ENCODE peak calls at places on chromosomes 5 and 9, in ten cellular contexts. A, U, Z, D, G, F, Q, Y, C and X are unnamed samples.

GRCh38 chr5:163350083-163350482 is 87.3 kb upstream of the CCNG1 start:
- DNase-seq in A (no peak), U (no peak), Z (no peak), D (no peak), G (no peak), F (no peak), Q (peak), Y (no peak), C (no peak), X (no peak)

GRCh38 chr9:99023831-99024230 is 80.1 kb downstream of the COL15A1 start:
- DNase-seq in A (peak), U (no peak), Z (no peak), D (no peak), G (no peak), F (peak), Q (peak), Y (peak), C (peak), X (peak)

GRCh38 chr9:124040935-124041816 is 29.6 kb downstream of the LHX2 start:
- DNase-seq in A (no peak), U (no peak), Z (peak), D (peak), G (no peak), F (peak), Q (no peak), Y (peak), C (peak), X (peak)

GRCh38 chr9:132439153-132439552 is 29.1 kb downstream of the CFAP77 start:
- DNase-seq in A (no peak), U (no peak), Z (no peak), D (no peak), G (no peak), F (no peak), Q (no peak), Y (no peak), C (no peak), X (no peak)

GRCh38 chr5:10145922-10146321 is 103.8 kb downstream of the ATPSCKMT start:
- DNase-seq in A (no peak), U (no peak), Z (no peak), D (no peak), G (peak), F (no peak), Q (peak), Y (no peak), C (no peak), X (no peak)

GRCh38 chr5:76384705-76385104 is 18.4 kb upstream of the IQGAP2 start:
- DNase-seq in A (no peak), U (no peak), Z (no peak), D (no peak), G (no peak), F (no peak), Q (no peak), Y (no peak), C (no peak), X (no peak)

GRCh38 chr9:6945871-6946270 is 188.1 kb downstream of the KDM4C start:
- DNase-seq in A (no peak), U (no peak), Z (no peak), D (no peak), G (no peak), F (no peak), Q (no peak), Y (no peak), C (no peak), X (no peak)

GRCh38 chr9:15115702-15116639 is 191.0 kb downstream of the TTC39B start:
- DNase-seq in A (no peak), U (no peak), Z (peak), D (no peak), G (no peak), F (no peak), Q (no peak), Y (no peak), C (no peak), X (no peak)

GRCh38 chr5:180284161-180284560 is 7.7 kb downstream of the MAPK9 start:
- DNase-seq in A (no peak), U (no peak), Z (peak), D (no peak), G (no peak), F (no peak), Q (no peak), Y (no peak), C (no peak), X (no peak)

GRCh38 chr9:113220467-113221002 is 542 bp downstream of the FKBP15 start:
- DNase-seq in A (no peak), U (no peak), Z (peak), D (peak), G (no peak), F (no peak), Q (no peak), Y (no peak), C (no peak), X (no peak)

GRCh38 chr5:149309354-149309753 is 35.9 kb upstream of the GRPEL2 start:
- DNase-seq in A (no peak), U (no peak), Z (no peak), D (no peak), G (no peak), F (no peak), Q (no peak), Y (no peak), C (no peak), X (no peak)

GRCh38 chr5:177495243-177496060 is 2.0 kb downstream of the PDLIM7 start:
- DNase-seq in A (no peak), U (peak), Z (peak), D (no peak), G (peak), F (peak), Q (peak), Y (peak), C (no peak), X (peak)

GRCh38 chr9:124769451-124770358 is 1.4 kb downstream of the NR6A1 start:
- DNase-seq in A (no peak), U (no peak), Z (peak), D (no peak), G (no peak), F (no peak), Q (no peak), Y (peak), C (peak), X (peak)

GRCh38 chr9:126701820-126702500 is 88.2 kb downstream of the LMX1B start:
- DNase-seq in A (no peak), U (no peak), Z (no peak), D (no peak), G (no peak), F (no peak), Q (no peak), Y (no peak), C (no peak), X (no peak)

GRCh38 chr5:127838661-127839060 is 135.5 kb downstream of the CCDC192 start:
- DNase-seq in A (no peak), U (no peak), Z (peak), D (no peak), G (peak), F (no peak), Q (peak), Y (no peak), C (no peak), X (no peak)

GRCh38 chr9:22452415-22453010 is 5.9 kb downstream of the DMRTA1 start:
- DNase-seq in A (peak), U (no peak), Z (peak), D (peak), G (peak), F (peak), Q (peak), Y (no peak), C (peak), X (no peak)

GRCh38 chr9:25830381-25830780 is 152.1 kb upstream of the TUSC1 start:
- DNase-seq in A (no peak), U (no peak), Z (no peak), D (no peak), G (no peak), F (no peak), Q (no peak), Y (no peak), C (no peak), X (no peak)

GRCh38 chr9:115204827-115205506 is 87.0 kb upstream of the TNC start:
- DNase-seq in A (no peak), U (peak), Z (no peak), D (no peak), G (peak), F (no peak), Q (peak), Y (no peak), C (no peak), X (no peak)

GRCh38 chr5:93592866-93593265 is 9.8 kb downstream of the NR2F1 start:
- DNase-seq in A (no peak), U (no peak), Z (no peak), D (no peak), G (no peak), F (no peak), Q (no peak), Y (no peak), C (no peak), X (no peak)

GRCh38 chr9:35335164-35335563 is 154.7 kb upstream of the RUSC2 start:
- DNase-seq in A (no peak), U (no peak), Z (no peak), D (no peak), G (peak), F (no peak), Q (no peak), Y (no peak), C (no peak), X (no peak)

GRCh38 chr9:15959663-15960062 is 406.8 kb downstream of the CCDC171 start:
- DNase-seq in A (no peak), U (no peak), Z (no peak), D (no peak), G (no peak), F (no peak), Q (no peak), Y (no peak), C (no peak), X (no peak)

GRCh38 chr5:135456238-135457099 is 4.3 kb upstream of the TIFAB start:
- DNase-seq in A (no peak), U (no peak), Z (no peak), D (no peak), G (peak), F (peak), Q (peak), Y (no peak), C (no peak), X (no peak)

GRCh38 chr5:31937226-31937625 is 236.9 kb downstream of the GOLPH3 start:
- DNase-seq in A (no peak), U (no peak), Z (no peak), D (no peak), G (no peak), F (no peak), Q (no peak), Y (peak), C (no peak), X (no peak)

GRCh38 chr5:157447246-157447645 is 12.8 kb upstream of the NIPAL4 start:
- DNase-seq in A (no peak), U (no peak), Z (no peak), D (no peak), G (no peak), F (no peak), Q (no peak), Y (no peak), C (no peak), X (no peak)

GRCh38 chr5:30103056-30104020 is 1090.1 kb upstream of the CDH6 start:
- DNase-seq in A (no peak), U (no peak), Z (no peak), D (no peak), G (no peak), F (no peak), Q (no peak), Y (no peak), C (no peak), X (no peak)

GRCh38 chr5:74409166-74409706 is 231.3 kb downstream of the ENC1 start:
- DNase-seq in A (no peak), U (no peak), Z (no peak), D (no peak), G (no peak), F (no peak), Q (no peak), Y (no peak), C (peak), X (no peak)